ENCODE peak calls at places on chromosomes 11 and 22, in eight cellular contexts. D is thoracic aorta; R is CD8-positive, alpha-beta memory T cell; E is PC-3; F is transverse colon; T is H7; Y is MM.1S; V is cardiac fibroblast. S is an unnamed sample.

GRCh38 chr11:111115890-111116289 is 129.6 kb upstream of the POU2AF2 start:
- DNase-seq in F (no peak), E (no peak), Y (no peak), R (no peak), D (no peak), V (no peak), T (no peak), S (no peak)

GRCh38 chr11:22340803-22341581 is 2.8 kb downstream of the SLC17A6 start:
- DNase-seq in D (no peak), Y (no peak), R (no peak), F (no peak), T (peak), E (no peak), V (no peak), S (no peak)

GRCh38 chr11:71996517-71996916 is 2.2 kb upstream of the IL18BP start:
- DNase-seq in R (no peak), E (no peak), D (no peak), T (peak), Y (no peak), V (no peak), F (no peak), S (no peak)

GRCh38 chr11:33988586-33989370 is 62.8 kb upstream of the CAPRIN1 start:
- DNase-seq in Y (no peak), T (no peak), E (no peak), R (no peak), D (no peak), V (no peak), F (no peak), S (no peak)

GRCh38 chr11:126561327-126561893 is 205.9 kb downstream of the ST3GAL4 start:
- DNase-seq in E (peak), D (no peak), T (peak), F (no peak), Y (peak), V (peak), R (no peak), S (peak)

GRCh38 chr11:15346907-15347306 is 232.2 kb downstream of the INSC start:
- DNase-seq in D (no peak), F (no peak), V (no peak), T (no peak), R (no peak), E (no peak), Y (no peak), S (no peak)

GRCh38 chr22:28791841-28792490 is 8.4 kb downstream of the XBP1 start:
- DNase-seq in R (no peak), Y (peak), T (no peak), E (no peak), D (no peak), V (no peak), F (no peak), S (peak)

GRCh38 chr11:81979444-81979843 is 754.2 kb downstream of the FAM181B start:
- DNase-seq in F (no peak), R (no peak), T (no peak), D (no peak), E (no peak), Y (no peak), V (no peak), S (no peak)

GRCh38 chr11:103109818-103110388 is 677 bp downstream of the DYNC2H1 start:
- DNase-seq in Y (no peak), F (no peak), D (no peak), V (no peak), R (no peak), E (no peak), T (no peak), S (no peak)

GRCh38 chr11:132451942-132452601 is 1080.2 kb downstream of the OPCML start:
- DNase-seq in T (peak), R (no peak), V (no peak), Y (no peak), D (no peak), E (no peak), F (no peak), S (no peak)

GRCh38 chr11:118819687-118820086 is 28.7 kb upstream of the DDX6 start:
- DNase-seq in D (no peak), Y (peak), V (no peak), T (no peak), F (no peak), E (no peak), R (no peak), S (no peak)

GRCh38 chr22:27754247-27754887 is 47.2 kb downstream of the MN1 start:
- DNase-seq in D (no peak), E (no peak), V (no peak), R (no peak), Y (no peak), F (no peak), T (peak), S (no peak)

GRCh38 chr11:133966924-133967598 is 10.3 kb upstream of the IGSF9B start:
- DNase-seq in F (peak), R (peak), D (no peak), E (no peak), T (peak), V (no peak), Y (no peak), S (peak)

GRCh38 chr11:34809191-34810106 is 106.7 kb downstream of the APIP start:
- DNase-seq in T (no peak), Y (peak), F (no peak), D (no peak), R (no peak), V (peak), E (peak), S (peak)

GRCh38 chr11:57364851-57365660 is 15.9 kb downstream of the PRG3 start:
- DNase-seq in F (no peak), T (peak), D (no peak), R (no peak), Y (no peak), V (no peak), E (no peak), S (no peak)

GRCh38 chr11:68044145-68044813 is 5.5 kb downstream of the TCIRG1 start:
- DNase-seq in R (no peak), E (no peak), F (no peak), Y (no peak), V (no peak), D (no peak), T (peak), S (no peak)

GRCh38 chr11:83610996-83611395 is 324.8 kb upstream of the CCDC90B start:
- DNase-seq in E (no peak), R (no peak), V (no peak), D (no peak), Y (no peak), F (no peak), T (no peak), S (no peak)

GRCh38 chr11:123429336-123429735 is 733 bp upstream of the GRAMD1B start:
- DNase-seq in D (no peak), E (peak), V (peak), Y (no peak), T (no peak), F (no peak), R (no peak), S (no peak)

GRCh38 chr22:42643632-42644421 is 3.4 kb upstream of the ATP5MGL start:
- DNase-seq in Y (no peak), T (peak), F (no peak), D (no peak), E (no peak), V (no peak), R (no peak), S (no peak)

GRCh38 chr11:133508448-133508847 is 23.9 kb downstream of the OPCML start:
- DNase-seq in E (no peak), F (no peak), R (no peak), T (no peak), V (no peak), Y (no peak), D (no peak), S (no peak)

GRCh38 chr22:45678961-45679912 is 7.6 kb downstream of the ATXN10 start:
- DNase-seq in V (peak), Y (no peak), T (no peak), E (peak), F (no peak), R (no peak), D (no peak), S (no peak)

GRCh38 chr11:20501252-20501651 is 98.2 kb upstream of the SLC6A5 start:
- DNase-seq in E (no peak), T (no peak), R (no peak), Y (no peak), D (no peak), V (no peak), F (no peak), S (no peak)

GRCh38 chr11:106875013-106875412 is 143.3 kb downstream of the GUCY1A2 start:
- DNase-seq in R (no peak), E (peak), F (no peak), T (no peak), Y (no peak), V (peak), D (no peak), S (no peak)

GRCh38 chr11:71286701-71287643 is 34.6 kb upstream of the SHANK2 start:
- DNase-seq in E (peak), V (peak), R (no peak), D (no peak), F (peak), T (no peak), Y (no peak), S (no peak)

GRCh38 chr11:103910721-103911120 is 125.7 kb upstream of the DDI1 start:
- DNase-seq in T (no peak), D (no peak), V (no peak), Y (no peak), F (no peak), E (no peak), R (no peak), S (no peak)

GRCh38 chr11:121929581-121929980 is 186.4 kb downstream of the BLID start:
- DNase-seq in V (peak), T (peak), R (no peak), E (peak), Y (no peak), F (no peak), D (no peak), S (no peak)

GRCh38 chr11:35553831-35554230 is 28.4 kb upstream of the PAMR1 start:
- DNase-seq in V (peak), E (peak), D (no peak), T (no peak), Y (no peak), R (no peak), F (no peak), S (no peak)

GRCh38 chr11:95149659-95150294 is 60.1 kb downstream of the ENDOD1 start:
- DNase-seq in F (peak), D (no peak), T (peak), V (no peak), R (no peak), Y (no peak), E (peak), S (no peak)

GRCh38 chr11:43735931-43736330 is 55.4 kb downstream of the HSD17B12 start:
- DNase-seq in E (peak), T (no peak), V (peak), F (no peak), R (no peak), Y (no peak), D (no peak), S (no peak)

GRCh38 chr11:77379917-77380316 is 78.4 kb upstream of the GDPD4 start:
- DNase-seq in E (no peak), V (no peak), T (no peak), F (no peak), D (no peak), Y (no peak), R (no peak), S (no peak)

GRCh38 chr11:69647761-69648497 is 7.0 kb downstream of the CCND1 start:
- DNase-seq in R (no peak), E (no peak), D (no peak), V (peak), T (peak), F (no peak), Y (no peak), S (no peak)

GRCh38 chr11:99198215-99198614 is 177.5 kb downstream of the CNTN5 start:
- DNase-seq in T (no peak), D (no peak), E (no peak), F (no peak), V (no peak), Y (no peak), R (no peak), S (no peak)

DNA sequence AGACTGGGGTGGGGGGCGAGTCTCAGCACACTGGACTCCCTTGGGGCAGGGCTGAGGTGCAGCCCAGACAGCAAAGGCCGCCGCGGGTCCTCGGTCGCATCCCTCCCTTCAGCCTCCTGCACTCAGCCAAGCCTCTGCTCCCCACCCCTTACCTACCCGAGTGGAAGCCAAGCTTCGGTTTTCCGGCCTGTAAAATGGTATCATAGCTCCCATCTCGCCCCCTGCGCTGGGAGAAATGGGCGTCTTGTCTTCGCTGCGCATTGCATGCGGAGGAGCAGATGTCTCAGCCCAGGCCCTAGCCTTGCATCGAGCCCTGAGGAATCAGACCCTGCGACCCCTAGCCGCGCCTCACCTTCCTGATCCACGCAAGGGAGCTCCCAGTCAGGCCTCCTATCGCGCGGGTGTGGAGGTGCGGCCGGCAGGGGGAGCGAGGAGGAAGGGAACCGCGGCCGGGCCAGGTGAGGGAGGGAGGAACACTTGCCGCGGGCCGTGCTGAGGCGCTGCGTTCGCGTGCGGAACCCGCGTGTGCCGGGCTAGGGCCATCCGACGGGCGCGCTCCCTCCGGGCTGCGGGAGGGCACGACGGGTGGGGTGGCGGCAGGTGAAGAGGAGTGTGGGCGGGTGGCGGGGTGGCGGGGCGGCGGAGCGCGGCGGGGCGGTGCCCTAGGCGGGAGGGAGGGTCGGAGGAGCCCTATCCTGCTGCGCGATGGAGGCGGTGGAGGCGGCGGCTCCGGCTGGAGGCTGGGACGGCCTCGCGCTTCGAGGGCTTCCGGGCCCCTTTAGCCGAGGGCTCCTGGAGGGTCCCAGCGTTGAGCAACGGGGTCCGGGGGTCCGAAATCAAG is 4.1 kb upstream of the TBX1 start:
- DNase-seq in Y (peak), T (peak), R (peak), D (no peak), F (peak), E (peak), V (peak), S (peak)
- H3K4me3 ChIP-seq in Y (peak), T (peak), R (peak), D (peak), F (peak), E (peak), V (no peak), S (peak)

GRCh38 chr11:73347067-73347466 is 29.1 kb upstream of the RELT start:
- DNase-seq in E (no peak), V (no peak), D (no peak), R (no peak), T (no peak), F (no peak), Y (no peak), S (no peak)

GRCh38 chr11:73345481-73346147 is 30.6 kb upstream of the RELT start:
- DNase-seq in D (no peak), R (no peak), F (no peak), E (no peak), Y (no peak), T (no peak), V (no peak), S (no peak)

GRCh38 chr11:73348838-73349237 is 27.4 kb upstream of the RELT start:
- DNase-seq in D (no peak), F (no peak), R (no peak), E (no peak), T (no peak), V (no peak), Y (no peak), S (no peak)

GRCh38 chr11:73344191-73344607 is 32.0 kb upstream of the RELT start:
- DNase-seq in T (no peak), V (no peak), D (peak), R (no peak), E (no peak), Y (no peak), F (no peak), S (no peak)

DNA sequence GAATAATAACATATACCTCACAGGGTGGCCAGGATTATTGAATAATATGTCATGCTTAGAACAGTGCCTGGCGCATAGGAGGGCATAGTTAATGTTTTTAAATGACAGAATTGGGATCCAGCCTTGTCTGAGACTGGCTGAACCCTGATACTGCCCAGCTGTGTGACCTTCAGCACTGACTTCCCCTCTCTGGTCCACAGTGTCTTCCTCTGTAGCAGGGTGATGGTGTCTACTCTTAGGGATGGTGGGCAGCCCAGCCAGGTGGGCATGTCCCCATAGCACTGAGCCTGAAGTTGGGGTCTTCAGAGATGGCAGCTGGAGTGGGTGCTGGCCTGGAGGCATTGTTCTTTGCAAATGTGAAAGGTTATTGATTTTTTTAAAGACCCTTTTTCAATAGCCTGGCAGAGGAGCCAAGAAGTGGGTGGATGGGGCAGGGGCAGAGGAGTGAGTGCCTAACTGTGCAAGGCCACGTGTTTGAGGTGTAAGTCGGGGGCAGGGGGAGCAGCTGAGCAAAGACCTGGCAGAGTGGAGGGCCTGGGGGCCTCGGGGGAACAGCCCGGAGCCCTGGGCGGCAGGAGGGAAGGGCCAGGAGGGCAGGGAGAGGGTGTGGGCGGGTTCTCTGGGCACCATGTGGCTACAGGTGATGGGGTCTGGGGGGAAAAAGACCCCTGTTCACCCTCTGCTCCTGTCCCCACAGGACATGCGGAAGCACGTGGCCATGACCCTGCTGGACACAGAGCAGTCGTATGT is 29.8 kb upstream of the RELT start:
- DNase-seq in E (no peak), Y (no peak), F (no peak), T (no peak), V (no peak), R (no peak), D (no peak), S (no peak)
- H3K4me3 ChIP-seq in E (no peak), Y (no peak), F (no peak), T (no peak), V (no peak), R (no peak), D (no peak), S (no peak)

DNA sequence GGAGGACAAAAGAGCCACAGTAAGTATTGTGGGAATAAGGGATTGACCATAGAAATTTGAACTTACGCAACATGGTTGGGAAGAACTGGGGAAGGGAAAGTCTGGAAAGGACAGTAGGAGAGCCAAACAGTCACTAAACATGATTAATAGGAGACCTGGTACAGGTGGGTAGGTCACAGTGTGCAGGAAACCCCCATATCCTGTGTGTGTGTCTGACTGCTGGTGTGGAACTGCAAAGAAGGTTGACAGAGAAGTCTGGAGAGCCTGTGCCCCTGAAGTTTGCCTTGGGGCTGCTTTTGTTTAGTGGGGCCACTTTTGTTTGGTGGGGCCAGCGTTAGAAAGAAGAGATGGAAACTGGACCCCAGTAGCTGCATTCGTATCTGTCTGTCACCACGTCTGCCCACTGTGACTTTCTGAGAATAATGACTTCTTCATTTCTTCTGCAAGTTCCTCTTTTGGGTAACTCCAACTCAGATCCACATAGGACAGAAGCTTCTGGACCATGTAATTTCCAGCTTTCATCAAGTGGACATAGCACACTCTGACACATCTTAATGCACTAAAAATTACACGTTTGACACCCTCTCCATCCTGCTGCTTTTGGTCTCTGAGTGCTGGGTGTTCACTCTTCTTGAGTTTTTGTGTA is 126.8 kb upstream of the RAG2 start:
- DNase-seq in R (no peak), V (no peak), Y (no peak), D (no peak), E (no peak), F (no peak), T (no peak), S (no peak)
- H3K4me3 ChIP-seq in R (no peak), V (no peak), Y (no peak), D (no peak), E (no peak), F (no peak), T (no peak), S (no peak)

GRCh38 chr11:58992489-58992888 is 53.2 kb downstream of the GLYATL1 start:
- DNase-seq in T (no peak), E (no peak), D (no peak), V (no peak), Y (no peak), R (no peak), F (no peak), S (no peak)
- H3K4me3 ChIP-seq in T (no peak), E (no peak), D (no peak), V (no peak), Y (no peak), R (no peak), F (no peak), S (no peak)

GRCh38 chr11:908273-908672 is 2.3 kb downstream of the CHID1 start:
- DNase-seq in D (no peak), F (no peak), V (no peak), E (peak), T (peak), R (no peak), Y (peak), S (no peak)

GRCh38 chr11:910589-911030 is at the start of gene CHID1:
- DNase-seq in F (peak), T (peak), D (peak), R (peak), E (peak), V (peak), Y (peak), S (peak)

GRCh38 chr11:910044-910588 is 494 bp downstream of the CHID1 start:
- DNase-seq in E (no peak), Y (peak), F (no peak), T (peak), D (no peak), V (no peak), R (no peak), S (no peak)

GRCh38 chr11:907668-908067 is 2.9 kb downstream of the CHID1 start:
- DNase-seq in Y (peak), F (no peak), E (no peak), T (no peak), R (no peak), V (no peak), D (no peak), S (no peak)

GRCh38 chr11:909406-909805 is 1.2 kb downstream of the CHID1 start:
- DNase-seq in F (no peak), D (no peak), T (peak), V (no peak), Y (no peak), E (no peak), R (no peak), S (no peak)
- H3K4me3 ChIP-seq in F (peak), D (no peak), T (no peak), V (no peak), Y (peak), E (peak), R (no peak), S (peak)

GRCh38 chr11:27215471-27216267 is 147.3 kb downstream of the CCDC34 start:
- DNase-seq in T (peak), E (no peak), R (no peak), D (no peak), V (no peak), F (no peak), Y (no peak), S (no peak)

GRCh38 chr11:27217496-27217895 is 145.5 kb downstream of the CCDC34 start:
- DNase-seq in D (no peak), Y (no peak), E (no peak), V (no peak), T (no peak), R (no peak), F (no peak), S (no peak)

GRCh38 chr11:27216268-27217149 is 146.5 kb downstream of the CCDC34 start:
- DNase-seq in V (peak), R (no peak), E (no peak), T (no peak), D (no peak), F (peak), Y (no peak), S (no peak)

GRCh38 chr11:27218498-27219038 is 144.4 kb downstream of the CCDC34 start:
- DNase-seq in R (no peak), D (no peak), F (no peak), E (peak), Y (no peak), V (peak), T (no peak), S (no peak)

GRCh38 chr11:27217948-27218410 is 145.0 kb downstream of the CCDC34 start:
- DNase-seq in E (no peak), T (no peak), F (no peak), Y (no peak), R (no peak), D (no peak), V (peak), S (no peak)
- H3K4me3 ChIP-seq in E (no peak), T (no peak), F (no peak), Y (no peak), R (no peak), D (no peak), V (no peak), S (no peak)